ENCODE peak calls at places on chromosomes 5 and 9, in five cellular contexts. C is kidney epithelial cell, L is iPS-NIHi11, E is psoas muscle, X is NCI-H187 treated with DMSO at 0.1 percent for 48 hours. Q is an unnamed sample.

GRCh38 chr9:126398403-126399058 is 71.9 kb downstream of the MVB12B start:
- DNase-seq in X (no peak), E (peak; percentile 79), L (peak; percentile 91), C (no peak), Q (no peak)

GRCh38 chr5:134533115-134533815 is 7.8 kb downstream of the JADE2 start:
- DNase-seq in C (no peak), X (no peak), L (no peak), E (peak; percentile 81), Q (no peak)

GRCh38 chr9:27838876-27839275 is 265.6 kb upstream of the C9orf72 start:
- DNase-seq in X (no peak), C (no peak), E (no peak), L (no peak), Q (no peak)

GRCh38 chr5:176441921-176442323 is 6.3 kb upstream of the FAF2 start:
- DNase-seq in E (no peak), L (peak; percentile 30), X (no peak), C (no peak), Q (no peak)

GRCh38 chr5:5296061-5296460 is 126.4 kb upstream of the ICE1 start:
- DNase-seq in L (no peak), E (no peak), X (no peak), C (no peak), Q (no peak)

GRCh38 chr9:136723362-136723976 is 11.1 kb downstream of the DIPK1B start:
- DNase-seq in L (no peak), X (no peak), E (no peak), C (no peak), Q (no peak)

GRCh38 chr5:133846478-133847226 is 121.8 kb downstream of the C5orf15 start:
- DNase-seq in L (no peak), X (no peak), C (no peak), E (no peak), Q (no peak)

GRCh38 chr5:146111409-146111808 is 6.0 kb upstream of the PLAC8L1 start:
- DNase-seq in X (no peak), C (no peak), E (no peak), L (no peak), Q (peak; percentile 3)

GRCh38 chr9:121683652-121684051 is 32.2 kb downstream of the DAB2IP start:
- DNase-seq in L (no peak), X (no peak), C (no peak), E (no peak), Q (no peak)

GRCh38 chr9:18459958-18460584 is 13.9 kb upstream of the ADAMTSL1 start:
- DNase-seq in C (peak; percentile 54), L (no peak), E (no peak), X (no peak), Q (no peak)

GRCh38 chr9:123753669-123754307 is 176.1 kb downstream of the DENND1A start:
- DNase-seq in X (no peak), L (no peak), E (no peak), C (no peak), Q (no peak)

GRCh38 chr9:20728493-20729220 is 44.6 kb downstream of the FOCAD start:
- DNase-seq in C (no peak), L (no peak), E (no peak), X (no peak), Q (no peak)

GRCh38 chr5:73387630-73388370 is 60.8 kb downstream of the FOXD1 start:
- DNase-seq in E (no peak), C (no peak), X (peak; percentile 18), L (no peak), Q (peak; percentile 85)

GRCh38 chr9:4567601-4568000 is 77.3 kb downstream of the SLC1A1 start:
- DNase-seq in X (no peak), L (no peak), C (no peak), E (no peak), Q (no peak)

GRCh38 chr9:37350486-37351190 is 71.9 kb upstream of the GRHPR start:
- DNase-seq in X (no peak), L (no peak), C (no peak), E (no peak), Q (no peak)

GRCh38 chr5:149040421-149040820 is 22.4 kb downstream of the SH3TC2 start:
- DNase-seq in X (no peak), C (no peak), E (no peak), L (no peak), Q (no peak)

GRCh38 chr9:129823163-129823933 is 588 bp downstream of the TOR1A start:
- DNase-seq in L (peak; percentile 73), C (no peak), X (no peak), E (no peak), Q (no peak)

GRCh38 chr5:134142088-134142487 is 27.6 kb downstream of the TCF7 start:
- DNase-seq in X (no peak), L (no peak), E (no peak), C (no peak), Q (no peak)

GRCh38 chr9:16825971-16826370 is 44.5 kb downstream of the BNC2 start:
- DNase-seq in L (no peak), X (no peak), C (no peak), E (no peak), Q (no peak)

GRCh38 chr9:92637886-92638620 is 31.9 kb downstream of the IPPK start:
- DNase-seq in L (no peak), X (no peak), E (no peak), C (no peak), Q (no peak)

GRCh38 chr5:151155149-151155776 is 2.3 kb downstream of the ANXA6 start:
- DNase-seq in L (no peak), C (no peak), X (no peak), E (no peak), Q (no peak)

GRCh38 chr9:130681769-130682489 is 11.7 kb upstream of the EXOSC2 start:
- DNase-seq in C (no peak), L (no peak), E (no peak), X (no peak), Q (no peak)

GRCh38 chr9:74147906-74148305 is 349.2 kb upstream of the RORB start:
- DNase-seq in L (no peak), C (no peak), X (no peak), E (no peak), Q (no peak)

GRCh38 chr5:142636698-142637324 is 49.1 kb downstream of the FGF1 start:
- DNase-seq in L (no peak), C (no peak), E (no peak), X (no peak), Q (no peak)

GRCh38 chr9:967851-968641 is 8.4 kb upstream of the DMRT3 start:
- DNase-seq in L (peak; percentile 36), C (no peak), E (no peak), X (no peak), Q (no peak)

GRCh38 chr5:65961644-65962043 is 35.3 kb downstream of the ERBIN start:
- DNase-seq in X (no peak), C (peak; percentile 26), E (no peak), L (no peak), Q (no peak)

GRCh38 chr5:121366515-121366914 is 485.2 kb upstream of the FTMT start:
- DNase-seq in X (no peak), C (peak; percentile 10), L (no peak), E (no peak), Q (no peak)

GRCh38 chr5:33072700-33073099 is 361.6 kb downstream of the NPR3 start:
- DNase-seq in X (no peak), E (no peak), C (no peak), L (no peak), Q (no peak)

GRCh38 chr5:25399878-25400480 is 755.2 kb upstream of the CDH10 start:
- DNase-seq in X (no peak), C (no peak), L (no peak), E (no peak), Q (no peak)

GRCh38 chr5:40572947-40573346 is 106.8 kb upstream of the PTGER4 start:
- DNase-seq in L (no peak), E (no peak), C (no peak), X (no peak), Q (no peak)

GRCh38 chr5:10975915-10976314 is 214.9 kb upstream of the DAP start:
- DNase-seq in E (no peak), X (no peak), L (no peak), C (no peak), Q (no peak)

GRCh38 chr5:98789029-98789428 is 15.6 kb downstream of the RGMB start:
- DNase-seq in L (no peak), C (no peak), E (no peak), X (no peak), Q (no peak)

GRCh38 chr9:133543772-133544467 is 9.4 kb downstream of the ADAMTSL2 start:
- DNase-seq in X (no peak), L (no peak), E (no peak), C (no peak), Q (no peak)

GRCh38 chr5:109721741-109722140 is 32.0 kb downstream of the MAN2A1 start:
- DNase-seq in X (no peak), C (no peak), L (no peak), E (no peak), Q (no peak)

GRCh38 chr5:141779642-141780041 is 97.6 kb upstream of the ARAP3 start:
- DNase-seq in X (no peak), L (no peak), E (peak; percentile 34), C (peak; percentile 37), Q (no peak)

GRCh38 chr9:95078934-95079333 is 238.6 kb downstream of the FANCC start:
- DNase-seq in X (no peak), L (peak; percentile 71), C (no peak), E (no peak), Q (no peak)

GRCh38 chr5:43572357-43572756 is 15.5 kb upstream of the PAIP1 start:
- DNase-seq in C (no peak), X (no peak), E (no peak), L (no peak), Q (no peak)

Q was measured in NCI-H2029.